ENCODE peak calls at places on chromosomes 5 and 9, in seven cellular contexts. I is CD4-positive, CD25-positive, alpha-beta regulatory T cell; L is fibroblast of lung; S is A549; Y is CD8-positive, alpha-beta T cell; M is Peyer's patch; K is heart left ventricle. X is an unnamed sample.

GRCh38 chr9:110444911-110445310 is 107.2 kb upstream of the TXNDC8 start:
- DNase-seq in K (no peak), M (no peak), I (no peak), S (no peak), Y (no peak), L (peak; percentile 93), X (no peak)

GRCh38 chr5:35430381-35431162 is 187.1 kb upstream of the SPEF2 start:
- DNase-seq in I (no peak), L (no peak), S (no peak), Y (no peak), K (no peak), M (no peak), X (no peak)

GRCh38 chr5:37495210-37495609 is 116.1 kb downstream of the WDR70 start:
- DNase-seq in S (no peak), L (peak; percentile 49), I (peak; percentile 54), M (no peak), Y (no peak), K (no peak), X (no peak)

GRCh38 chr5:52895070-52895469 is 94.1 kb upstream of the ITGA2 start:
- DNase-seq in Y (no peak), K (no peak), L (peak; percentile 50), M (no peak), S (no peak), I (no peak), X (no peak)

GRCh38 chr9:119289740-119290139 is 79.5 kb downstream of the BRINP1 start:
- DNase-seq in S (peak; percentile 9), L (no peak), I (peak; percentile 33), K (peak; percentile 33), M (peak; percentile 25), Y (no peak), X (no peak)

GRCh38 chr5:88674262-88675158 is 208.5 kb downstream of the MEF2C start:
- DNase-seq in L (no peak), I (peak; percentile 69), S (no peak), Y (no peak), M (no peak), K (no peak), X (no peak)

GRCh38 chr5:61200582-61201155 is 38.4 kb upstream of the SMIM15 start:
- DNase-seq in L (no peak), I (no peak), K (no peak), M (no peak), S (no peak), Y (no peak), X (no peak)

GRCh38 chr5:95731571-95732554 is 727 bp downstream of the RHOBTB3 start:
- DNase-seq in M (peak; percentile 30), L (peak; percentile 64), Y (peak; percentile 55), I (peak; percentile 34), K (peak; percentile 52), S (peak; percentile 19), X (peak; percentile 86)

GRCh38 chr9:129570450-129571297 is 50.2 kb downstream of the C9orf50 start:
- DNase-seq in L (peak; percentile 87), Y (no peak), M (no peak), S (peak; percentile 72), I (no peak), K (peak; percentile 71), X (no peak)

GRCh38 chr9:8783999-8784398 is 984.4 kb upstream of the DMAC1 start:
- DNase-seq in K (no peak), Y (no peak), M (no peak), S (no peak), L (peak; percentile 50), I (no peak), X (no peak)

GRCh38 chr9:93319301-93319991 is 132.0 kb upstream of the FAM120A start:
- DNase-seq in L (no peak), K (no peak), I (no peak), S (no peak), Y (no peak), M (no peak), X (no peak)

GRCh38 chr5:149326611-149327010 is 18.7 kb upstream of the GRPEL2 start:
- DNase-seq in M (no peak), S (no peak), L (no peak), K (no peak), I (no peak), Y (no peak), X (no peak)

GRCh38 chr9:115115924-115116323 is 2.0 kb downstream of the TNC start:
- DNase-seq in K (no peak), L (peak; percentile 70), I (no peak), S (peak; percentile 28), Y (no peak), M (no peak), X (no peak)
- H3K4me3 ChIP-seq in K (no peak overlapping the region), L (peak overlapping the region; percentile 73), I (no peak overlapping the region), S (no peak overlapping the region), Y (no peak overlapping the region), M (no peak overlapping the region), X (peak overlapping the region; percentile 11)

DNA sequence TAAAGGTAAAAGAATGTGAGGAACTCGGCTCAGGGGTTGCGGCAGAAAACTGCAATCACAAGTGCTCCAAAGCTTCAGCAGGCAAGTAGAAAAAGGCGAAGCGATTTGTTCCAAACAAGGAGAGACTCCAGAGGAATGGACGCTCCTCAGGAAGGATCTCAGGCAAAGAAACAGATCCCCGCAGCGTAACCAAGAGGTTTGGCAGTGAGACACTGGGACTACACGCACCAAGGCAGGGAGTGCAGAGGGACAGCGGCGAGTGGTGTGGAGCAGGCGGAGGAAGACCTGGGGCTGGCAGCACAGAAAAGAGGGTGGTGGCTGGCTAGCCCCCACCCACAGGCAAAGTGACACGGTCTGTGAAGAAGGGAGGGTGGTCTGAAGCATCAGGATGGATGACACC is 54.7 kb upstream of the GOLPH3 start:
- DNase-seq in Y (no peak), S (no peak), M (no peak), L (no peak), I (no peak), K (no peak), X (no peak)
- H3K27ac ChIP-seq in Y (no peak overlapping the region), S (peak overlapping the region; percentile 19), M (no peak overlapping the region), L (no peak overlapping the region), I (no peak overlapping the region), K (no peak overlapping the region), X (no peak overlapping the region)

GRCh38 chr5:140344683-140345423 is 1.6 kb downstream of the HBEGF start:
- DNase-seq in Y (no peak), M (no peak), K (no peak), S (peak; percentile 61), L (no peak), I (no peak), X (no peak)

GRCh38 chr5:140341591-140341990 is 4.8 kb downstream of the HBEGF start:
- DNase-seq in Y (no peak), M (no peak), L (no peak), I (no peak), K (peak; percentile 89), S (no peak), X (no peak)

GRCh38 chr5:140342896-140343295 is 3.5 kb downstream of the HBEGF start:
- DNase-seq in S (no peak), Y (no peak), K (no peak), I (peak; percentile 42), M (no peak), L (no peak), X (no peak)

GRCh38 chr5:140340605-140341004 is 5.8 kb downstream of the HBEGF start:
- DNase-seq in Y (no peak), K (no peak), M (no peak), L (no peak), S (no peak), I (no peak), X (no peak)

DNA sequence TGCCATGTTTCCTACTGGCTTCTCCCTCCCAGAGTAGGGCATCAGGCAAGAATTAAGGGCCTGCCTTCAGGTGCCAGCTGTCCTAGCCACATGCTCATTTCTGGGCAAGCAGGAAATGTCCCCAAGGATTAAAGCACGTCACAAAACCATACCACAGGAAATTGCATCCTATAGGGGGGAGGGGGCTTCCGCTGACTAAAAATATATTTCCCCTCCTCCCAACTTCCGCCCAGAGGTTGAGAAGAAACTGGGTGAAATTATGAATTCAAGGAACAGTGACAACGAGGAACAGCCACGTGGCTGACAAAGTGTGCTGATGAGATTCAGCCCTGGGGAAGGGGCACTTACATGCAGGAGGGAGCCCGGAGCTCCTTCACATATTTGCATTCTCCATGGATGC is 4.1 kb downstream of the HBEGF start:
- DNase-seq in M (peak; percentile 27), S (no peak), K (no peak), L (no peak), Y (no peak), I (peak; percentile 87), X (no peak)
- H3K4me1 ChIP-seq in M (peaks cover 5% of the 10 kb centered on the region), S (peaks cover 28% of the 10 kb centered on the region), K (peaks cover 50% of the 10 kb centered on the region), L (peaks cover 24% of the 10 kb centered on the region), Y (peaks cover 23% of the 10 kb centered on the region), I (peaks cover 28% of the 10 kb centered on the region), X (peaks cover 69% of the 10 kb centered on the region)

DNA sequence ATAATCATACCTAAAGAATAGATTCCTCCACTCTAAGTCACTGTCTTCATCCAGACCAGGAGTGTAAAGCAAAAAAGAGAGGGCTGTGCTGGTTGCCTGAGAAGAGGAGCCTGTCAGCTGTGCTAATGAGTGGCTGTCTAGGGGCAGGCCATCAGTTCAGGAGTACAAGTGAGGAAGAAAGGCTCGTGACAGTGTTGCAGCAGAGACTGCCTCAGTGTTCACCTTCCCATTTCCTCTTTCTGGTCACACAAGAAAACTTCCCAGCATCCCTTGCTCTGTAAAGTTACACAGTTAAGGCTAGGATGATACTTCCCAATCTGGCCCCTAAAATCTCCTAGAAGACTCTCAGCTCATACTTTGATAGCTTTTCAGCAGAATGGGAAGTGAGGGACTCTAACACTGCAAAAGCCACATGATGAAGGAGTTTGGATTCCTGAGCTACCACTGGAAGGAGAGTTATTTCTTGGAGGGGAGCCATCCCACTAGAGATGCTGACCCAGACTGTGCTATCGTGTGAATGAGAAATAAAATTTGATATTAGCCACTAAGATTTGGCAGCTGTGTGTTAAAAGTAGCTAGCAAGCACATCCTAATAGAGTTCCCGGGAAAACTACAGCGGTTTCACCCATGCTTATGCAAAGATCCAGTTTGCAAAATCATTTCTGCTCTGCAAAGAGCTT is 67.1 kb downstream of the ADAMTS12 start:
- DNase-seq in L (peak; percentile 89), Y (no peak), I (no peak), S (no peak), M (no peak), K (no peak), X (no peak)
- H3K4me3 ChIP-seq in L (no peak overlapping the region), Y (no peak overlapping the region), I (no peak overlapping the region), S (no peak overlapping the region), M (no peak overlapping the region), K (no peak overlapping the region), X (no peak overlapping the region)

X was measured in suprapubic skin.